ENCODE peak calls at places on chromosomes 12 and 14, in seven cellular contexts. Q is cardiac muscle cell, D is GM20000, J is esophagus muscularis mucosa, N is breast epithelium, R is endothelial cell, I is right atrium auricular region. P is an unnamed sample.

GRCh38 chr12:53710098-53710497 is 17.2 kb downstream of the CALCOCO1 start:
- DNase-seq in J (no peak), Q (no peak), R (no peak), I (no peak), N (no peak), D (no peak), P (no peak)

GRCh38 chr12:102169922-102170698 is 27.5 kb downstream of the PMCH start:
- DNase-seq in Q (peak; percentile 52), R (peak; percentile 35), I (no peak), J (no peak), N (no peak), D (peak; percentile 12), P (peak; percentile 45)

GRCh38 chr12:113103756-113104450 is 31.7 kb downstream of the RASAL1 start:
- DNase-seq in N (no peak), Q (no peak), I (no peak), D (peak; percentile 67), R (no peak), J (no peak), P (no peak)

GRCh38 chr12:9648701-9649531 is 20.6 kb upstream of the CLEC2D start:
- DNase-seq in J (no peak), D (no peak), I (no peak), R (no peak), N (no peak), Q (no peak), P (peak; percentile 7)

GRCh38 chr12:96892104-96892503 is 15.0 kb upstream of the NEDD1 start:
- DNase-seq in Q (no peak), J (no peak), R (no peak), N (no peak), D (no peak), I (no peak), P (peak; percentile 34)

GRCh38 chr12:65720739-65721138 is 103.5 kb upstream of the HMGA2 start:
- DNase-seq in R (no peak), N (no peak), Q (no peak), I (no peak), J (no peak), D (no peak), P (peak; percentile 46)

GRCh38 chr12:104079024-104079423 is 14.7 kb downstream of the HCFC2 start:
- DNase-seq in N (no peak), R (no peak), D (no peak), I (no peak), J (no peak), Q (no peak), P (no peak)

GRCh38 chr14:69291891-69292586 is 32.1 kb downstream of the GALNT16 start:
- DNase-seq in Q (no peak), D (no peak), R (no peak), I (no peak), J (no peak), N (no peak), P (no peak)

GRCh38 chr14:40842816-40843215 is 763.9 kb upstream of the LRFN5 start:
- DNase-seq in J (no peak), D (no peak), I (no peak), R (no peak), N (no peak), Q (no peak), P (no peak)

GRCh38 chr14:91727121-91727520 is 4.8 kb downstream of the CATSPERB start:
- DNase-seq in N (no peak), R (no peak), J (no peak), I (no peak), D (no peak), Q (peak; percentile 6), P (no peak)

GRCh38 chr14:49999216-49999761 is 106.4 kb downstream of the ARF6 start:
- DNase-seq in R (peak; percentile 16), I (peak; percentile 93), N (peak; percentile 90), D (peak; percentile 86), Q (peak; percentile 71), J (no peak), P (peak; percentile 87)

GRCh38 chr12:2624543-2625266 is 170.1 kb upstream of the FKBP4 start:
- DNase-seq in I (no peak), D (no peak), Q (peak; percentile 18), J (no peak), N (peak; percentile 81), R (peak; percentile 73), P (peak; percentile 45)

GRCh38 chr14:68911594-68912227 is 67.4 kb downstream of the ACTN1 start:
- DNase-seq in R (peak; percentile 83), N (peak; percentile 50), I (peak; percentile 74), D (peak; percentile 86), J (no peak), Q (peak; percentile 84), P (peak; percentile 84)

GRCh38 chr12:13692332-13692731 is 289.1 kb downstream of the GRIN2B start:
- DNase-seq in D (no peak), J (no peak), I (no peak), N (no peak), R (no peak), Q (no peak), P (no peak)

GRCh38 chr12:56204275-56204674 is 15.0 kb upstream of the SMARCC2 start:
- DNase-seq in N (no peak), Q (no peak), I (no peak), D (no peak), R (no peak), J (no peak), P (no peak)

GRCh38 chr12:62917939-62918338 is 17.0 kb downstream of the PPM1H start:
- DNase-seq in Q (no peak), J (peak; percentile 31), D (no peak), N (no peak), R (no peak), I (no peak), P (no peak)

GRCh38 chr12:132163041-132163910 is 19.0 kb downstream of the NOC4L start:
- DNase-seq in J (no peak), Q (no peak), N (no peak), D (no peak), R (no peak), I (no peak), P (no peak)

GRCh38 chr12:57451233-57451778 is 3.8 kb upstream of the INHBE start:
- DNase-seq in N (no peak), J (no peak), D (no peak), I (no peak), R (no peak), Q (no peak), P (peak; percentile 46)

GRCh38 chr12:56781726-56782125 is 18.6 kb downstream of the HSD17B6 start:
- DNase-seq in N (no peak), I (no peak), J (no peak), Q (no peak), R (no peak), D (no peak), P (no peak)

GRCh38 chr14:105356927-105357326 is 41.4 kb upstream of the TEX22 start:
- DNase-seq in J (no peak), D (no peak), Q (no peak), N (no peak), R (no peak), I (no peak), P (no peak)

GRCh38 chr12:77995436-77996167 is 164.9 kb downstream of the NAV3 start:
- DNase-seq in I (no peak), R (no peak), Q (peak; percentile 34), D (peak; percentile 33), N (no peak), J (no peak), P (peak; percentile 53)

GRCh38 chr14:96817750-96818666 is 20.8 kb downstream of the VRK1 start:
- DNase-seq in N (no peak), Q (no peak), R (no peak), I (no peak), J (no peak), D (no peak), P (no peak)

GRCh38 chr12:103924761-103925641 is 5.2 kb upstream of the HSP90B1 start:
- DNase-seq in Q (peak; percentile 80), J (no peak), I (no peak), R (no peak), D (peak; percentile 57), N (no peak), P (peak; percentile 60)

DNA sequence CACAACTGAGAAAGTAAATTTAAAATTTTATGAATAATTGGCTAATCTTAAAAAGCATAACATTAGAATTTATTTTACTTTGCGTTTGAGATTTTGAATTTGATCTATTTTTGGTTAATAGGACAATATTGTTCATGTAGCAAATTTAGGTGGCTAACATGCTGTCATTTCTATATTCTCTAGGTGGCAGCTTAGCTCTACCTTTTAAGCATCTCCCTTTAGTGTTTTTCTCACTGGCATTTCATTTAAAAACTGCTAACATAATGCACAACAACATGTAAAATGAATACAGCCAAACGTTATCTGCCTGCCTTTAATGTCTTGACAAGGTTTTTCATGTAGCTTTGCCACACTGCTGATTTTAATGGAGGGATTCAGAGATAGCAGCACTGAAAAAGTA is 272.3 kb upstream of the FBXO33 start:
- DNase-seq in I (no peak), J (no peak), Q (no peak), N (no peak), R (no peak), D (no peak), P (no peak)
- TF ChIP-seq CTCF in I (no peak), J (no peak), Q (no peak), N (no peak), R (no peak), D (no peak), P (no peak)

GRCh38 chr12:45546545-45546944 is 183.0 kb upstream of the ARID2 start:
- DNase-seq in Q (no peak), R (no peak), D (no peak), I (no peak), J (no peak), N (no peak), P (no peak)

GRCh38 chr12:45543887-45544286 is 185.6 kb upstream of the ARID2 start:
- DNase-seq in J (no peak), D (peak; percentile 78), Q (peak; percentile 90), I (no peak), N (no peak), R (peak; percentile 61), P (peak; percentile 86)

GRCh38 chr12:45547132-45547531 is 182.4 kb upstream of the ARID2 start:
- DNase-seq in R (no peak), D (no peak), I (no peak), J (no peak), Q (no peak), N (no peak), P (no peak)

GRCh38 chr12:45549503-45549902 is 180.0 kb upstream of the ARID2 start:
- DNase-seq in R (no peak), Q (no peak), D (no peak), J (no peak), N (no peak), I (no peak), P (no peak)

DNA sequence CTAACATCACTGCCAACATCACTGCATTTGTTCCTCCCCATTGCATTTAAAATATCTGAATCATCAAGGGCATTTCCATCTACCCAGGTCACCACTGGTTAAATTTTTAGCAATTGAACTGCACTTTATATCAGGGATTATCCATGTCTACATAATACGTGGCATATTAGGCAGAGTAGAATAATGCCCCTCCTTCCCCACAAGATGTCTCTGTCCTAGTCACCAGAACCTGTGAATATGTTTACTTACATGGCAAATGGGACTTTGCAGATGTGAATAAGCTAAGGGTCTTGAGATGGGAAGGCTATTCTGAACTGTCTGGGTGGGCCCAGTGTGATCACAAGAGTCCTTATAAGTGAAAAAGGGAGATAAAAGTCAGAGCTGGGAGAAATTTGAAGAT is 181.7 kb upstream of the ARID2 start:
- DNase-seq in N (no peak), I (no peak), D (no peak), J (no peak), R (no peak), Q (peak; percentile 43), P (peak; percentile 31)
- TF ChIP-seq CTCF in N (no peak), I (no peak), D (peak; percentile 17), J (no peak), R (no peak), Q (peak; percentile 32), P (peak; percentile 37)

GRCh38 chr14:27012641-27013040 is 414.8 kb upstream of the NOVA1 start:
- DNase-seq in D (no peak), I (no peak), N (no peak), R (no peak), Q (no peak), J (no peak), P (no peak)
- TF ChIP-seq CTCF in D (no peak), I (no peak), N (no peak), R (no peak), Q (no peak), J (no peak), P (no peak)

GRCh38 chr12:6425588-6426531 is 18.9 kb upstream of the CD27 start:
- DNase-seq in Q (no peak), R (no peak), J (no peak), I (no peak), D (peak; percentile 30), N (no peak), P (no peak)
- TF ChIP-seq CTCF in Q (no peak), R (no peak), J (no peak), I (no peak), D (no peak), N (no peak), P (no peak)

P was measured in fibroblast of villous mesenchyme.